ENCODE peak calls at places on chromosomes 5 and 9, in eight cellular contexts. Y, P, V, B, I, K, S and Q are unnamed samples.
A peak's percentile ranks its signal among the peaks of the same experiment; 100 is the strongest.

GRCh38 chr9:70580593-70581195 is 166.2 kb upstream of the KLF9 start:
- DNase-seq in B (no peak), V (no peak), Y (no peak), I (no peak), K (no peak), S (no peak), P (peak; percentile 55), Q (no peak)

GRCh38 chr5:142007237-142007544 is 5.6 kb downstream of the GNPDA1 start:
- DNase-seq in I (no peak), S (no peak), P (no peak), V (no peak), B (no peak), K (no peak), Y (no peak), Q (no peak)

GRCh38 chr9:86978986-86979385 is 31.7 kb upstream of the GAS1 start:
- DNase-seq in B (no peak), S (no peak), P (no peak), I (no peak), Y (peak; percentile 38), V (no peak), K (no peak), Q (no peak)

GRCh38 chr5:91486638-91487037 is 103.5 kb upstream of the ARRDC3 start:
- DNase-seq in B (no peak), V (no peak), S (no peak), K (no peak), Y (peak; percentile 4), P (no peak), I (peak; percentile 49), Q (no peak)

GRCh38 chr5:128084228-128085167 is 932 bp downstream of the SLC12A2 start:
- DNase-seq in I (peak; percentile 5), V (peak; percentile 37), P (no peak), S (peak; percentile 30), B (peak; percentile 42), K (peak; percentile 13), Y (no peak), Q (peak; percentile 64)

GRCh38 chr5:131423056-131423455 is 159.2 kb downstream of the CDC42SE2 start:
- DNase-seq in I (peak; percentile 12), S (no peak), K (no peak), P (no peak), V (no peak), Y (peak; percentile 8), B (no peak), Q (no peak)

GRCh38 chr5:38600334-38601045 is 44.0 kb upstream of the LIFR start:
- DNase-seq in K (no peak), I (no peak), S (no peak), Y (peak; percentile 41), B (no peak), P (no peak), V (no peak), Q (no peak)

GRCh38 chr9:103798620-103799019 is 295.5 kb upstream of the SMC2 start:
- DNase-seq in V (peak; percentile 4), P (no peak), I (peak; percentile 89), Y (no peak), B (no peak), S (no peak), K (no peak), Q (no peak)

GRCh38 chr9:77392328-77392727 is 215.0 kb downstream of the VPS13A start:
- DNase-seq in S (no peak), V (no peak), Y (no peak), K (no peak), P (no peak), I (no peak), B (no peak), Q (no peak)